ENCODE peak calls at places on chromosomes 12 and 14, in seven cellular contexts. One of them, this sample, is unnamed.

GRCh38 chr12:27142102-27142721 is 59.8 kb upstream of the C12orf71 start:
- DNase-seq in cardiac fibroblast: peak; percentile 92
- DNase-seq in body of pancreas: peak; percentile 65
- DNase-seq in Karpas-422: peak; percentile 80
- DNase-seq in AG10803: peak; percentile 77
- DNase-seq in fibroblast of lung: peak; percentile 89
- DNase-seq in foreskin fibroblast: peak; percentile 90
- DNase-seq in this sample: no peak

GRCh38 chr12:50690923-50691322 is 73.0 kb upstream of the ATF1 start:
- DNase-seq in cardiac fibroblast: peak; percentile 38
- DNase-seq in body of pancreas: peak; percentile 49
- DNase-seq in Karpas-422: no peak
- DNase-seq in AG10803: peak; percentile 37
- DNase-seq in fibroblast of lung: no peak
- DNase-seq in foreskin fibroblast: peak; percentile 16
- DNase-seq in this sample: no peak

GRCh38 chr12:26244503-26244902 is 49.1 kb downstream of the SSPN start:
- DNase-seq in cardiac fibroblast: no peak
- DNase-seq in body of pancreas: no peak
- DNase-seq in Karpas-422: no peak
- DNase-seq in AG10803: no peak
- DNase-seq in fibroblast of lung: no peak
- DNase-seq in foreskin fibroblast: no peak
- DNase-seq in this sample: no peak

GRCh38 chr12:16344269-16344668 is 3.2 kb upstream of the MGST1 start:
- DNase-seq in cardiac fibroblast: peak; percentile 44
- DNase-seq in body of pancreas: no peak
- DNase-seq in Karpas-422: no peak
- DNase-seq in AG10803: no peak
- DNase-seq in fibroblast of lung: peak; percentile 64
- DNase-seq in foreskin fibroblast: peak; percentile 47
- DNase-seq in this sample: no peak

GRCh38 chr12:87280356-87280755 is 748.8 kb downstream of the C12orf50 start:
- DNase-seq in cardiac fibroblast: no peak
- DNase-seq in body of pancreas: no peak
- DNase-seq in Karpas-422: peak; percentile 75
- DNase-seq in AG10803: no peak
- DNase-seq in fibroblast of lung: no peak
- DNase-seq in foreskin fibroblast: no peak
- DNase-seq in this sample: no peak

GRCh38 chr14:72812292-72812851 is 81.5 kb downstream of the DPF3 start:
- DNase-seq in cardiac fibroblast: no peak
- DNase-seq in body of pancreas: no peak
- DNase-seq in Karpas-422: no peak
- DNase-seq in AG10803: no peak
- DNase-seq in fibroblast of lung: no peak
- DNase-seq in foreskin fibroblast: no peak
- DNase-seq in this sample: no peak

GRCh38 chr14:32473476-32473875 is 144.4 kb downstream of the AKAP6 start:
- DNase-seq in cardiac fibroblast: peak; percentile 38
- DNase-seq in body of pancreas: peak; percentile 31
- DNase-seq in Karpas-422: no peak
- DNase-seq in AG10803: peak; percentile 95
- DNase-seq in fibroblast of lung: no peak
- DNase-seq in foreskin fibroblast: peak; percentile 60
- DNase-seq in this sample: no peak

GRCh38 chr12:48601013-48601756 is 31.3 kb upstream of the LALBA start:
- DNase-seq in cardiac fibroblast: peak; percentile 32
- DNase-seq in body of pancreas: no peak
- DNase-seq in Karpas-422: no peak
- DNase-seq in AG10803: peak; percentile 31
- DNase-seq in fibroblast of lung: peak; percentile 8
- DNase-seq in foreskin fibroblast: peak; percentile 79
- DNase-seq in this sample: no peak

GRCh38 chr14:76882646-76883045 is 56.4 kb downstream of the LRRC74A start:
- DNase-seq in cardiac fibroblast: no peak
- DNase-seq in body of pancreas: no peak
- DNase-seq in Karpas-422: no peak
- DNase-seq in AG10803: peak; percentile 69
- DNase-seq in fibroblast of lung: peak; percentile 33
- DNase-seq in foreskin fibroblast: peak; percentile 80
- DNase-seq in this sample: no peak

GRCh38 chr12:49792976-49793580 is 35.1 kb downstream of the NCKAP5L start:
- DNase-seq in cardiac fibroblast: no peak
- DNase-seq in body of pancreas: no peak
- DNase-seq in Karpas-422: no peak
- DNase-seq in AG10803: no peak
- DNase-seq in fibroblast of lung: no peak
- DNase-seq in foreskin fibroblast: no peak
- DNase-seq in this sample: no peak

GRCh38 chr14:31206536-31207286 is 882 bp downstream of the HECTD1 start:
- DNase-seq in cardiac fibroblast: no peak
- DNase-seq in body of pancreas: peak; percentile 45
- DNase-seq in Karpas-422: peak; percentile 83
- DNase-seq in AG10803: peak; percentile 34
- DNase-seq in fibroblast of lung: peak; percentile 30
- DNase-seq in foreskin fibroblast: peak; percentile 46
- DNase-seq in this sample: no peak

GRCh38 chr12:65742481-65742971 is 81.8 kb upstream of the HMGA2 start:
- DNase-seq in cardiac fibroblast: peak; percentile 52
- DNase-seq in body of pancreas: no peak
- DNase-seq in Karpas-422: no peak
- DNase-seq in AG10803: peak; percentile 37
- DNase-seq in fibroblast of lung: peak; percentile 54
- DNase-seq in foreskin fibroblast: peak; percentile 82
- DNase-seq in this sample: no peak

GRCh38 chr12:65740506-65740872 is 83.8 kb upstream of the HMGA2 start:
- DNase-seq in cardiac fibroblast: no peak
- DNase-seq in body of pancreas: no peak
- DNase-seq in Karpas-422: no peak
- DNase-seq in AG10803: peak; percentile 21
- DNase-seq in fibroblast of lung: no peak
- DNase-seq in foreskin fibroblast: peak; percentile 33
- DNase-seq in this sample: no peak

GRCh38 chr12:65739606-65740005 is 84.7 kb upstream of the HMGA2 start:
- DNase-seq in cardiac fibroblast: no peak
- DNase-seq in body of pancreas: no peak
- DNase-seq in Karpas-422: no peak
- DNase-seq in AG10803: no peak
- DNase-seq in fibroblast of lung: no peak
- DNase-seq in foreskin fibroblast: no peak
- DNase-seq in this sample: no peak

GRCh38 chr12:65740873-65741600 is 83.2 kb upstream of the HMGA2 start:
- DNase-seq in cardiac fibroblast: peak; percentile 85
- DNase-seq in body of pancreas: peak; percentile 77
- DNase-seq in Karpas-422: no peak
- DNase-seq in AG10803: peak; percentile 71
- DNase-seq in fibroblast of lung: peak; percentile 82
- DNase-seq in foreskin fibroblast: peak; percentile 94
- DNase-seq in this sample: no peak

DNA sequence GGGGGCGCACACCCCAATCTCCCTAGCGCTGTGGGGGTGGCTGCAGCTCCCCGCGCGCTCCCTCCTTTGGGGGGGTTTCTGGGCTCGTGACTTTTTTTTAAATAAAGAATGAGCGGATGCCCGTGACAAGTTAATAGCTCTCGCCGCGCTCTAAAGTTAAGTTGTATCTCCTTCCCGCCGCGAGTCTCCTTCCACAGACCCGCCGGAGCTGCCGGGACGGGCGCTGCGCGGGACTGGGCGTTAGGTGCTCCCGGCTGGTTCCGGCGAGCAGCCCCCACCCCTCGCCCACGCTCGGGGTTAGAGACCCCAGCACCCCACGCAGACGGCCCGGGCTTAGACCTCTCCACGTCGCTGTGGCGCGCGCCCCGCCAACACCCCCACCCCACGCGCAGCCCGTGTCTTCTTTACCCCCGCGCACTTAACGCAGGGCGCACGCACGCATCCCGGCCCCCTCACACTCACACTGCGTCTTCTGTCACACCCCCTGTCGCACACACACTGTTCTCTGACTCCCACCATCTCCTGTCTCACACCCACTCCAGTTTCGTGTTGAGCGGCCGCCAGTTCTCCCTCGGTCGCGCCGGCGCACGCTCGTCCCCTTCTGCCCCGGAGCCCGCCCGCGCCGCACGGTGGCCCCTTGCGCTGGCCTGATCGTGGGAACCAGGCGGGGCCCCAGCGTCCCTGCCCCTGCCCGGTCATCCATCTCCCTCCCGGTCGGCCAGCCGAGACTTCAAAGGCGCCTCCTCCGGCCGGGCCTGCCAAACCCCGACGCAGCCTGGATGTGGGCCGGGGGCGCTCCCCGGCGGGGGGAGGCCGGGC is 82.4 kb upstream of the HMGA2 start:
- DNase-seq in cardiac fibroblast: peak; percentile 58
- DNase-seq in body of pancreas: peak; percentile 18
- DNase-seq in Karpas-422: no peak
- DNase-seq in AG10803: peak; percentile 41
- DNase-seq in fibroblast of lung: peak; percentile 48
- DNase-seq in foreskin fibroblast: peak; percentile 87
- DNase-seq in this sample: no peak
- H3K4me3 ChIP-seq in cardiac fibroblast: peak overlapping the region; percentile 93
- H3K4me3 ChIP-seq in body of pancreas: peak overlapping the region; percentile 56
- H3K4me3 ChIP-seq in Karpas-422: no peak overlapping the region
- H3K4me3 ChIP-seq in AG10803: peak overlapping the region; percentile 77
- H3K4me3 ChIP-seq in fibroblast of lung: peak overlapping the region; percentile 80
- H3K4me3 ChIP-seq in foreskin fibroblast: peak overlapping the region; percentile 86
- H3K4me3 ChIP-seq in this sample: peak overlapping the region; percentile 47

GRCh38 chr12:65010437-65010836 is 110.7 kb downstream of the WIF1 start:
- DNase-seq in cardiac fibroblast: no peak
- DNase-seq in body of pancreas: no peak
- DNase-seq in Karpas-422: no peak
- DNase-seq in AG10803: no peak
- DNase-seq in fibroblast of lung: no peak
- DNase-seq in foreskin fibroblast: no peak
- DNase-seq in this sample: no peak

GRCh38 chr12:65014504-65015271 is 106.4 kb downstream of the WIF1 start:
- DNase-seq in cardiac fibroblast: no peak
- DNase-seq in body of pancreas: no peak
- DNase-seq in Karpas-422: no peak
- DNase-seq in AG10803: no peak
- DNase-seq in fibroblast of lung: no peak
- DNase-seq in foreskin fibroblast: no peak
- DNase-seq in this sample: no peak

GRCh38 chr12:65016881-65017650 is 104.0 kb downstream of the WIF1 start:
- DNase-seq in cardiac fibroblast: no peak
- DNase-seq in body of pancreas: no peak
- DNase-seq in Karpas-422: no peak
- DNase-seq in AG10803: no peak
- DNase-seq in fibroblast of lung: no peak
- DNase-seq in foreskin fibroblast: peak; percentile 60
- DNase-seq in this sample: no peak

GRCh38 chr12:65019696-65020095 is 101.4 kb downstream of the WIF1 start:
- DNase-seq in cardiac fibroblast: no peak
- DNase-seq in body of pancreas: no peak
- DNase-seq in Karpas-422: no peak
- DNase-seq in AG10803: no peak
- DNase-seq in fibroblast of lung: no peak
- DNase-seq in foreskin fibroblast: no peak
- DNase-seq in this sample: no peak

DNA sequence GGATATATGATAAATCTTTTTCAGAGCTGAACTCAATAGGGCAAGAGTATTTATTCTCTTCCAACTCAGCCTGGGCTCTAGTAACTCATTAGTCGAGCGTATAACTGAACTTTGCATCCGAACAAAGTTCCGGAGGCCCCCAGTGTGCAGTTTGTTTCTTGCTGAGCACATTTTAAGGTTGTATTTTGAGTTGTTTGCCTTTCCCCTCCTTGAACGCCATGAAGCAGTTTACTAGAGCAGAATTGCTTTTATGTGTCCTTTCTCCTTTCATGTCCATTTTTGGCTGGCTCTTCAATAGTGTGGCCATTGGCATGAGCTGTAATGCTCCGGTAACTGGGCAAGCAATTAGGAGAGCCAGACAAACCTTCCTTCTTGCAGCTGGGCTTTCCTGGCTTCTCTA is 105.3 kb downstream of the WIF1 start:
- DNase-seq in cardiac fibroblast: no peak
- DNase-seq in body of pancreas: no peak
- DNase-seq in Karpas-422: no peak
- DNase-seq in AG10803: no peak
- DNase-seq in fibroblast of lung: no peak
- DNase-seq in foreskin fibroblast: no peak
- DNase-seq in this sample: no peak
- H3K4me3 ChIP-seq in cardiac fibroblast: no peak overlapping the region
- H3K4me3 ChIP-seq in body of pancreas: no peak overlapping the region
- H3K4me3 ChIP-seq in Karpas-422: no peak overlapping the region
- H3K4me3 ChIP-seq in AG10803: no peak overlapping the region
- H3K4me3 ChIP-seq in fibroblast of lung: no peak overlapping the region
- H3K4me3 ChIP-seq in foreskin fibroblast: no peak overlapping the region
- H3K4me3 ChIP-seq in this sample: no peak overlapping the region

DNA sequence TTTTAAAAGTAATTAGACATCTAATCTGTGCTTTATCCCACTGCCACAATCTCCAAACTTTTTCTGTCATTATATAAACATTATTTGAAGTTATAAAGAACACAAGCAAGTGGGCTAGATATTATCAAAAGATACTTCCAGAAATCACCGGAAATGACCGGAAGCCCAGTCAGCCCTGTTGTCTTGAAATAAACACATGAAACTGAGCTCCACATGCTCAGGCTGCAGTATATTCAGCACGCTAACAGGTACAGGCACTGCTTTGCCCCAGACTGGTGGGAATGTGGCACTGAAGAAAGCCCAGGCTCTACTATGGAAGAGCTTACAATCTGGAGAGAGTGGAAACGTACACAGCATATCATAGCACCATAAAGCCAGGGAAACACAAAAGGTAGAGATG is 158.9 kb upstream of the PLEKHG7 start:
- DNase-seq in cardiac fibroblast: no peak
- DNase-seq in body of pancreas: no peak
- DNase-seq in Karpas-422: no peak
- DNase-seq in AG10803: no peak
- DNase-seq in fibroblast of lung: no peak
- DNase-seq in foreskin fibroblast: no peak
- DNase-seq in this sample: no peak
- H3K4me3 ChIP-seq in cardiac fibroblast: no peak overlapping the region
- H3K4me3 ChIP-seq in body of pancreas: no peak overlapping the region
- H3K4me3 ChIP-seq in Karpas-422: no peak overlapping the region
- H3K4me3 ChIP-seq in AG10803: no peak overlapping the region
- H3K4me3 ChIP-seq in fibroblast of lung: no peak overlapping the region
- H3K4me3 ChIP-seq in foreskin fibroblast: no peak overlapping the region
- H3K4me3 ChIP-seq in this sample: no peak overlapping the region

GRCh38 chr12:107986183-107986582 is 142.9 kb upstream of the WSCD2 start:
- DNase-seq in cardiac fibroblast: no peak
- DNase-seq in body of pancreas: no peak
- DNase-seq in Karpas-422: no peak
- DNase-seq in AG10803: no peak
- DNase-seq in fibroblast of lung: no peak
- DNase-seq in foreskin fibroblast: no peak
- DNase-seq in this sample: no peak

GRCh38 chr12:107984973-107985372 is 144.1 kb upstream of the WSCD2 start:
- DNase-seq in cardiac fibroblast: no peak
- DNase-seq in body of pancreas: no peak
- DNase-seq in Karpas-422: no peak
- DNase-seq in AG10803: no peak
- DNase-seq in fibroblast of lung: no peak
- DNase-seq in foreskin fibroblast: no peak
- DNase-seq in this sample: no peak

GRCh38 chr12:107992016-107992415 is 137.1 kb upstream of the WSCD2 start:
- DNase-seq in cardiac fibroblast: no peak
- DNase-seq in body of pancreas: no peak
- DNase-seq in Karpas-422: no peak
- DNase-seq in AG10803: no peak
- DNase-seq in fibroblast of lung: no peak
- DNase-seq in foreskin fibroblast: no peak
- DNase-seq in this sample: no peak

GRCh38 chr12:107992870-107993451 is 136.1 kb upstream of the WSCD2 start:
- DNase-seq in cardiac fibroblast: peak; percentile 13
- DNase-seq in body of pancreas: no peak
- DNase-seq in Karpas-422: peak; percentile 67
- DNase-seq in AG10803: peak; percentile 30
- DNase-seq in fibroblast of lung: peak; percentile 1
- DNase-seq in foreskin fibroblast: no peak
- DNase-seq in this sample: no peak

GRCh38 chr12:107990325-107990724 is 138.8 kb upstream of the WSCD2 start:
- DNase-seq in cardiac fibroblast: peak; percentile 7
- DNase-seq in body of pancreas: peak; percentile 19
- DNase-seq in Karpas-422: peak; percentile 82
- DNase-seq in AG10803: no peak
- DNase-seq in fibroblast of lung: no peak
- DNase-seq in foreskin fibroblast: no peak
- DNase-seq in this sample: no peak
- H3K4me3 ChIP-seq in cardiac fibroblast: no peak overlapping the region
- H3K4me3 ChIP-seq in body of pancreas: no peak overlapping the region
- H3K4me3 ChIP-seq in Karpas-422: no peak overlapping the region
- H3K4me3 ChIP-seq in AG10803: no peak overlapping the region
- H3K4me3 ChIP-seq in fibroblast of lung: no peak overlapping the region
- H3K4me3 ChIP-seq in foreskin fibroblast: no peak overlapping the region
- H3K4me3 ChIP-seq in this sample: no peak overlapping the region